ENCODE peak calls at places on chromosomes 6 and 20, in nine cellular contexts. N is dorsolateral prefrontal cortex; X is astrocyte; F is kidney tubule cell; W is lower lobe of right lung; Y is left ventricle myocardium superior; L is GDM1; D is HS-27A; Q is stimulated activated CD4-positive, alpha-beta T cell treated with anti-CD3 and anti-CD28 coated beads, Interleukin-4, amount 100 ng/mL, for 24 hours. Z is an unnamed sample.

GRCh38 chr6:18585032-18585573 is 198.0 kb downstream of the RNF144B start:
- DNase-seq in L (no peak), N (no peak), F (peak), D (peak), Y (no peak), W (no peak), Q (no peak), X (peak), Z (peak)

GRCh38 chr20:50572922-50573777 is 63.0 kb downstream of the PTPN1 start:
- DNase-seq in D (peak), N (no peak), L (no peak), Y (peak), W (no peak), X (peak), F (peak), Q (no peak), Z (no peak)

GRCh38 chr20:48933017-48933766 is 11.7 kb downstream of the ARFGEF2 start:
- DNase-seq in L (no peak), Q (no peak), F (peak), X (no peak), N (no peak), D (no peak), W (peak), Y (no peak), Z (no peak)

GRCh38 chr20:31845300-31845863 is at the start of gene FOXS1:
- DNase-seq in Y (peak), Q (no peak), L (no peak), F (no peak), W (no peak), N (no peak), X (no peak), D (no peak), Z (no peak)

GRCh38 chr20:6480328-6481030 is 287.0 kb upstream of the BMP2 start:
- DNase-seq in L (no peak), W (no peak), N (no peak), F (no peak), X (peak), Y (no peak), Q (no peak), D (no peak), Z (no peak)

GRCh38 chr6:33279971-33280511 is 3.1 kb downstream of the B3GALT4 start:
- DNase-seq in Y (no peak), Q (no peak), W (no peak), N (no peak), L (peak), F (peak), D (no peak), X (peak), Z (no peak)

GRCh38 chr20:34595377-34596184 is 37.1 kb downstream of the MAP1LC3A start:
- DNase-seq in X (no peak), W (no peak), N (no peak), L (no peak), Q (no peak), F (no peak), Y (no peak), D (no peak), Z (no peak)

GRCh38 chr20:32823737-32824588 is 4.2 kb downstream of the MAPRE1 start:
- DNase-seq in D (no peak), W (no peak), L (no peak), Q (no peak), N (no peak), X (peak), Y (no peak), F (peak), Z (no peak)

GRCh38 chr6:52642381-52642780 is 28.5 kb upstream of the TMEM14A start:
- DNase-seq in Y (no peak), L (no peak), X (no peak), W (no peak), Q (no peak), N (no peak), D (no peak), F (no peak), Z (no peak)

GRCh38 chr6:12020187-12020791 is 8.2 kb downstream of the HIVEP1 start:
- DNase-seq in W (no peak), L (no peak), N (no peak), Y (no peak), F (no peak), D (no peak), Q (no peak), X (no peak), Z (no peak)

GRCh38 chr6:36443951-36444428 is 1.2 kb downstream of the KCTD20 start:
- DNase-seq in W (no peak), N (no peak), Q (no peak), X (no peak), F (peak), L (no peak), D (no peak), Y (no peak), Z (no peak)

GRCh38 chr6:53410508-53411258 is 61.9 kb upstream of the ELOVL5 start:
- DNase-seq in Q (peak), Y (peak), N (no peak), D (no peak), W (peak), L (peak), F (peak), X (no peak), Z (no peak)

GRCh38 chr6:25122001-25122400 is 157.2 kb upstream of the CARMIL1 start:
- DNase-seq in D (no peak), W (no peak), N (no peak), Q (no peak), Y (peak), F (no peak), X (peak), L (no peak), Z (peak)

GRCh38 chr6:113281014-113281810 is 575.9 kb upstream of the MARCKS start:
- DNase-seq in X (peak), Q (no peak), F (no peak), L (no peak), W (no peak), Y (no peak), N (no peak), D (peak), Z (no peak)

GRCh38 chr20:56702931-56703840 is 74.1 kb downstream of the TFAP2C start:
- DNase-seq in X (no peak), Q (no peak), D (no peak), N (no peak), Y (no peak), F (no peak), L (no peak), W (no peak), Z (no peak)

GRCh38 chr6:147131728-147132127 is 72.5 kb upstream of the STXBP5 start:
- DNase-seq in F (peak), L (no peak), D (no peak), Q (no peak), N (no peak), W (no peak), Y (no peak), X (peak), Z (no peak)

GRCh38 chr20:23193985-23194384 is 107.9 kb upstream of the CD93 start:
- DNase-seq in F (no peak), X (no peak), Q (no peak), N (no peak), Y (no peak), D (no peak), W (no peak), L (no peak), Z (no peak)

GRCh38 chr20:53884859-53885654 is 185.3 kb downstream of the BCAS1 start:
- DNase-seq in X (no peak), Y (no peak), Q (peak), D (no peak), W (no peak), L (no peak), N (no peak), F (peak), Z (no peak)

GRCh38 chr6:22448311-22448711 is 121.1 kb upstream of the HDGFL1 start:
- DNase-seq in X (peak), F (peak), Q (no peak), Y (no peak), L (no peak), W (no peak), N (no peak), D (no peak), Z (peak)

GRCh38 chr6:125950293-125950692 is 6.3 kb upstream of the HINT3 start:
- DNase-seq in F (no peak), Y (no peak), N (no peak), W (no peak), Q (no peak), D (no peak), X (peak), L (no peak), Z (no peak)

GRCh38 chr20:49685161-49685601 is 28.5 kb downstream of the B4GALT5 start:
- DNase-seq in Q (no peak), W (no peak), F (no peak), L (no peak), X (no peak), D (no peak), N (no peak), Y (no peak), Z (no peak)

GRCh38 chr20:10347066-10347465 is 87.0 kb downstream of the MKKS start:
- DNase-seq in F (no peak), N (no peak), L (no peak), W (no peak), D (no peak), Q (no peak), Y (no peak), X (peak), Z (no peak)

GRCh38 chr20:58058421-58059140 is 169.9 kb downstream of the ANKRD60 start:
- DNase-seq in W (no peak), Y (no peak), N (no peak), L (no peak), F (no peak), D (no peak), Q (no peak), X (no peak), Z (no peak)

GRCh38 chr20:53365676-53366075 is 228.0 kb downstream of the ZNF217 start:
- DNase-seq in X (no peak), Y (no peak), L (no peak), N (no peak), Q (no peak), F (no peak), W (no peak), D (no peak), Z (no peak)

GRCh38 chr6:159804504-159804903 is 4.4 kb downstream of the PNLDC1 start:
- DNase-seq in Y (no peak), X (no peak), L (no peak), W (peak), Q (no peak), F (no peak), N (no peak), D (no peak), Z (no peak)

GRCh38 chr6:155498370-155498769 is 42.7 kb upstream of the NOX3 start:
- DNase-seq in F (peak), X (peak), N (no peak), Q (no peak), L (no peak), Y (no peak), W (no peak), D (no peak), Z (no peak)

GRCh38 chr6:78701407-78701806 is 165.9 kb upstream of the IRAK1BP1 start:
- DNase-seq in W (no peak), D (peak), X (peak), F (peak), L (no peak), Q (no peak), N (no peak), Y (no peak), Z (no peak)

GRCh38 chr6:116314218-116314617 is 34.5 kb upstream of the TSPYL1 start:
- DNase-seq in N (no peak), D (no peak), F (no peak), W (no peak), Y (no peak), X (peak), Q (no peak), L (no peak), Z (no peak)

GRCh38 chr6:168607272-168608112 is 166.5 kb downstream of the SMOC2 start:
- DNase-seq in L (no peak), D (no peak), N (no peak), X (no peak), Q (no peak), W (peak), F (no peak), Y (no peak), Z (no peak)

GRCh38 chr6:4518506-4518905 is 257.7 kb upstream of the CDYL start:
- DNase-seq in W (no peak), F (peak), Y (no peak), Q (no peak), D (no peak), X (peak), N (no peak), L (no peak), Z (peak)

GRCh38 chr6:5091646-5092045 is 6.5 kb downstream of the PPP1R3G start:
- DNase-seq in D (no peak), X (no peak), Q (no peak), F (no peak), W (no peak), Y (no peak), N (no peak), L (no peak), Z (no peak)

GRCh38 chr6:163001341-163001740 is 273.6 kb downstream of the PACRG start:
- DNase-seq in Y (no peak), Q (no peak), D (no peak), N (no peak), W (no peak), F (no peak), L (no peak), X (peak), Z (no peak)

GRCh38 chr6:77474973-77475372 is 11.7 kb upstream of the HTR1B start:
- DNase-seq in N (no peak), Y (no peak), W (peak), Q (no peak), L (no peak), F (no peak), X (no peak), D (no peak), Z (no peak)

GRCh38 chr6:100574836-100575235 is 110.1 kb upstream of the SIM1 start:
- DNase-seq in Y (no peak), N (no peak), Q (no peak), W (no peak), F (no peak), X (no peak), L (no peak), D (no peak), Z (no peak)

GRCh38 chr6:113856011-113856551 is 1.1 kb upstream of the MARCKS start:
- DNase-seq in X (peak), L (no peak), Q (no peak), W (no peak), N (no peak), F (peak), D (no peak), Y (peak), Z (no peak)

Z was measured in amniotic stem cell.